ENCODE peak calls at places on chromosomes 2 and 18, in six cellular contexts. T is ACHN, Z is lower lobe of right lung, Q is ecto neural progenitor cell, E is hypothalamus, U is esophagus squamous epithelium. R is an unnamed sample.

GRCh38 chr2:138193416-138194213 is 229.3 kb downstream of the HNMT start:
- DNase-seq in T (no peak), U (no peak), Q (no peak), E (no peak), Z (no peak), R (no peak)

GRCh38 chr2:230225486-230225885 is at the start of gene SP140:
- DNase-seq in T (no peak), U (peak), E (no peak), Q (no peak), Z (peak), R (no peak)

GRCh38 chr2:102101844-102102635 is 40.5 kb upstream of the IL1R1 start:
- DNase-seq in T (no peak), U (no peak), E (no peak), Q (no peak), Z (no peak), R (no peak)

GRCh38 chr2:240319855-240320560 is 115.5 kb upstream of the GPC1 start:
- DNase-seq in E (no peak), T (no peak), Z (no peak), Q (peak), U (no peak), R (peak)

GRCh38 chr2:199458017-199458805 is 472 bp upstream of the SATB2 start:
- DNase-seq in Q (peak), E (peak), Z (peak), T (peak), U (no peak), R (peak)

GRCh38 chr2:132621131-132621875 is 48.7 kb downstream of the LYPD1 start:
- DNase-seq in T (no peak), Z (no peak), U (no peak), E (no peak), Q (no peak), R (no peak)

GRCh38 chr2:241796610-241797138 is 12.3 kb upstream of the NEU4 start:
- DNase-seq in Z (peak), Q (no peak), E (no peak), T (no peak), U (no peak), R (no peak)

GRCh38 chr18:59123588-59124369 is 15.9 kb upstream of the SEC11C start:
- DNase-seq in Z (no peak), U (no peak), Q (no peak), T (peak), E (peak), R (peak)

GRCh38 chr18:24054130-24054529 is 39.6 kb downstream of the TTC39C start:
- DNase-seq in E (no peak), Q (no peak), T (no peak), U (no peak), Z (no peak), R (peak)

GRCh38 chr2:8537572-8538155 is 144.2 kb upstream of the ID2 start:
- DNase-seq in Z (no peak), T (no peak), E (no peak), Q (no peak), U (no peak), R (no peak)

GRCh38 chr2:149313512-149313972 is 16.8 kb upstream of the LYPD6 start:
- DNase-seq in Q (no peak), Z (no peak), E (no peak), T (peak), U (no peak), R (peak)

GRCh38 chr2:5981241-5982055 is 289.3 kb downstream of the SOX11 start:
- DNase-seq in Q (peak), E (peak), T (no peak), U (no peak), Z (no peak), R (no peak)

GRCh38 chr2:181138816-181139215 is 158.4 kb downstream of the UBE2E3 start:
- DNase-seq in T (no peak), U (no peak), E (no peak), Q (no peak), Z (no peak), R (peak)

GRCh38 chr2:177251165-177251542 is 13.4 kb downstream of the NFE2L2 start:
- DNase-seq in Z (no peak), E (no peak), U (no peak), T (no peak), Q (no peak), R (no peak)

GRCh38 chr2:20071397-20072383 is 20.3 kb upstream of the LAPTM4A start:
- DNase-seq in Z (no peak), T (no peak), E (no peak), U (no peak), Q (peak), R (peak)

GRCh38 chr18:49611316-49611715 is 49.5 kb downstream of the LIPG start:
- DNase-seq in Z (no peak), U (no peak), T (no peak), E (no peak), Q (no peak), R (no peak)

GRCh38 chr2:159010340-159010739 is 41.9 kb downstream of the TANC1 start:
- DNase-seq in Q (no peak), T (peak), Z (no peak), E (no peak), U (no peak), R (peak)

GRCh38 chr2:156864230-156864629 is 393.3 kb upstream of the GALNT5 start:
- DNase-seq in U (no peak), Z (no peak), T (no peak), Q (no peak), E (no peak), R (no peak)

GRCh38 chr2:47118581-47118980 is 36.5 kb downstream of the STPG4 start:
- DNase-seq in E (no peak), T (no peak), U (no peak), Z (no peak), Q (no peak), R (no peak)

R was measured in AG20443.